ENCODE peak calls at places on chromosomes 3 and 15, in eight cellular contexts. M is tibial artery; O is brain microvascular endothelial cell; I is mammary epithelial cell; D is effector memory CD4-positive, alpha-beta T cell; U is GM23248; T is left ventricle myocardium inferior; Q is psoas muscle. E is an unnamed sample. For H3K36me3, the result is how much of the 10 kb centered on the place peaks cover.

GRCh38 chr15:52117549-52117948 is 5.0 kb upstream of the BCL2L10 start:
- DNase-seq in I (no peak), O (no peak), M (no peak), Q (no peak), D (no peak), T (no peak), U (no peak), E (no peak)

GRCh38 chr3:25910997-25911396 is 121.1 kb downstream of the OXSM start:
- DNase-seq in Q (no peak), T (no peak), D (no peak), M (no peak), O (peak), I (no peak), U (peak), E (peak)

GRCh38 chr3:124885466-124886167 is 1.5 kb downstream of the ITGB5 start:
- DNase-seq in I (peak), U (peak), O (peak), T (no peak), M (no peak), Q (no peak), D (no peak), E (peak)

GRCh38 chr3:166340604-166341003 is 503.4 kb upstream of the BCHE start:
- DNase-seq in I (no peak), M (no peak), U (no peak), O (no peak), Q (no peak), D (no peak), T (no peak), E (no peak)

GRCh38 chr3:171874251-171874679 is 31.1 kb downstream of the TMEM212 start:
- DNase-seq in T (no peak), Q (no peak), O (peak), M (no peak), U (peak), D (no peak), I (peak), E (peak)

GRCh38 chr3:152830245-152830644 is 4.7 kb upstream of the P2RY1 start:
- DNase-seq in T (no peak), Q (no peak), O (no peak), D (no peak), I (no peak), U (no peak), M (no peak), E (peak)

GRCh38 chr15:39000008-39000734 is 435.6 kb upstream of the RASGRP1 start:
- DNase-seq in O (no peak), D (no peak), I (no peak), T (no peak), M (no peak), U (no peak), Q (no peak), E (no peak)

GRCh38 chr3:125319765-125320164 is 55.4 kb downstream of the ZNF148 start:
- DNase-seq in I (no peak), Q (no peak), O (no peak), M (no peak), T (no peak), U (no peak), D (no peak), E (no peak)

GRCh38 chr15:90711418-90711824 is 5.7 kb upstream of the BLM start:
- DNase-seq in M (no peak), I (no peak), T (no peak), Q (no peak), U (no peak), O (no peak), D (no peak), E (no peak)

GRCh38 chr15:60423540-60423939 is 25.8 kb upstream of the ANXA2 start:
- DNase-seq in I (peak), U (peak), Q (no peak), M (no peak), D (no peak), O (peak), T (no peak), E (peak)

GRCh38 chr3:98350082-98350481 is 3.6 kb upstream of the OR5K4 start:
- DNase-seq in M (no peak), T (no peak), Q (no peak), I (no peak), U (no peak), D (no peak), O (no peak), E (no peak)

GRCh38 chr15:42695527-42696071 is 41.3 kb downstream of the CDAN1 start:
- DNase-seq in U (no peak), M (no peak), O (no peak), I (no peak), D (no peak), T (no peak), Q (no peak), E (no peak)

GRCh38 chr3:73324203-73325155 is 263.0 kb downstream of the EBLN2 start:
- DNase-seq in M (no peak), O (no peak), U (peak), Q (no peak), T (no peak), I (no peak), D (no peak), E (no peak)

GRCh38 chr15:45088801-45089711 is 24.9 kb downstream of the DUOX2 start:
- DNase-seq in O (no peak), M (no peak), Q (no peak), U (peak), T (no peak), D (no peak), I (no peak), E (no peak)

GRCh38 chr3:43861635-43862034 is 170.9 kb downstream of the ABHD5 start:
- DNase-seq in M (no peak), U (no peak), D (no peak), T (no peak), I (no peak), O (no peak), Q (no peak), E (no peak)

GRCh38 chr3:127820221-127820870 is 2.0 kb downstream of the MGLL start:
- DNase-seq in D (no peak), Q (no peak), T (no peak), U (peak), I (no peak), O (no peak), M (peak), E (peak)

GRCh38 chr15:30065025-30065801 is 17.5 kb upstream of the GOLGA8J start:
- DNase-seq in I (peak), M (no peak), Q (no peak), T (no peak), D (no peak), U (peak), O (peak), E (peak)

GRCh38 chr3:59817511-59817910 is 767.7 kb upstream of the CFAP20DC start:
- DNase-seq in T (no peak), Q (no peak), D (no peak), O (no peak), I (no peak), M (no peak), U (peak), E (no peak)

GRCh38 chr3:46887980-46888494 is 10.5 kb downstream of the PTH1R start:
- DNase-seq in T (no peak), I (no peak), Q (no peak), D (no peak), M (no peak), U (no peak), O (no peak), E (no peak)

GRCh38 chr3:115833074-115833473 is 209.8 kb downstream of the GAP43 start:
- DNase-seq in U (peak), T (no peak), Q (no peak), I (no peak), M (no peak), D (no peak), O (no peak), E (no peak)

GRCh38 chr3:156787926-156788663 is 38.1 kb upstream of the LEKR1 start:
- DNase-seq in U (peak), T (no peak), Q (no peak), M (no peak), I (peak), O (peak), D (no peak), E (peak)

GRCh38 chr3:178823556-178824229 is 247.9 kb downstream of the ZMAT3 start:
- DNase-seq in D (no peak), M (no peak), Q (no peak), I (no peak), O (peak), U (no peak), T (no peak), E (no peak)

GRCh38 chr3:54376941-54377578 is 254.7 kb downstream of the CACNA2D3 start:
- DNase-seq in M (no peak), I (no peak), U (no peak), Q (no peak), D (no peak), O (no peak), T (no peak), E (no peak)

GRCh38 chr3:149969945-149970715 is 565 bp downstream of the PFN2 start:
- DNase-seq in I (peak), O (peak), Q (peak), T (peak), U (peak), D (peak), M (peak), E (peak)

GRCh38 chr3:45968706-45969105 is 25.4 kb downstream of the CXCR6 start:
- DNase-seq in T (no peak), I (peak), D (no peak), O (peak), Q (no peak), M (no peak), U (peak), E (peak)

GRCh38 chr15:93488157-93488803 is 399.3 kb upstream of the RGMA start:
- DNase-seq in Q (no peak), D (no peak), I (no peak), M (no peak), U (no peak), T (no peak), O (no peak), E (no peak)

GRCh38 chr15:76930831-76931396 is 635 bp upstream of the RCN2 start:
- DNase-seq in D (no peak), I (no peak), T (no peak), M (no peak), U (no peak), Q (no peak), O (no peak), E (no peak)

GRCh38 chr3:144104146-144104545 is 132.5 kb downstream of the DIPK2A start:
- DNase-seq in M (no peak), I (no peak), O (no peak), U (no peak), D (no peak), T (no peak), Q (no peak), E (no peak)

GRCh38 chr3:73319179-73319769 is 257.8 kb downstream of the EBLN2 start:
- DNase-seq in M (no peak), U (no peak), I (no peak), O (no peak), Q (no peak), D (no peak), T (no peak), E (no peak)

GRCh38 chr15:98276018-98276417 is 315.5 kb downstream of the ARRDC4 start:
- DNase-seq in M (no peak), D (no peak), O (no peak), U (no peak), T (no peak), I (no peak), Q (no peak), E (no peak)

GRCh38 chr3:195068481-195069080 is 202.4 kb downstream of the XXYLT1 start:
- DNase-seq in T (no peak), I (no peak), D (no peak), Q (peak), M (peak), U (no peak), O (no peak), E (no peak)

GRCh38 chr3:49657208-49657915 is 16.8 kb upstream of the APEH start:
- DNase-seq in D (no peak), I (no peak), O (no peak), M (no peak), Q (no peak), T (no peak), U (no peak), E (no peak)

GRCh38 chr3:170745211-170745718 is 124.7 kb downstream of the RPL22L1 start:
- DNase-seq in D (no peak), T (no peak), Q (no peak), O (no peak), U (peak), I (peak), M (no peak), E (peak)
- H3K4me3 ChIP-seq in D (no peak), T (no peak), Q (no peak), O (no peak), U (no peak), I (no peak), M (no peak), E (no peak)

DNA sequence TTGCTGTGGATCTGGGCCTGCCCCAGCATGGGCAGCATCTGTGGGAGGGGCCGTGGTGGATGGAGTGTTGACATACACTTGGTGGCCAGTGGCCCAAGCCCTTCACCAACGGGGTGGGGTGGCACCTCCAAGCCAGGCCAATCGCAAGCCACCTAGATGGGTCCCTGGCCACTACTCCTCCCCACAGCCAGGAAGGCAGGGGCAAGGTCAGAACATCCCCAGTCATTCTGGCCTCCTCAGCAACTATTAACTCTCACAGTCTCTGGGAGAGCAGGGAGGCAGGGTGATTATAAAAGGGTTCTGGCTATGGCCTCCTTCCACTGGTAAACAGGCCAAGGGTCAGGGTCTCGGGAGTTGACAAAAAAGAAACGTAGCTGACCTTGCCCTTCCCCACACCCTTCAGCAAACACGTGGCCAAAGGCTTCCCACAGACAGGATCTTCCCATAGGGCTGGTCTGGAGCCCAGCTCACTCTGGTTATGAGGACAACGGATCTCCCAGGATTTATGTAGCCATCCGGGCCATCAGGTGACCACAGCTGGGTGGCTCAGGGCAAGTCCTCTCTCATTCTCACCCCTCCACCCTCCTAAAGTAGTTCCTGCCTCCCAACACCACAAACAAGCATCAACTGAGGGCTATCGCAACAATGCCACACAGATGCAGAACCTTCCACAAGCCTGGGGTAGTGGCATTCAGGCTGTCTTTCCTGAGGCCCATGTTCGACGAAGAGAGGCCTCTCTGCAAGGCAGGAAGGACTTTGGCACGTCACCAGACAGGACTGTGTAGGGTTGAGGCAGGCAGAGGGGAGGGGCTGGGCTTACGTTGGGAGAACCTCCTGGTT is 18.9 kb downstream of the TLE3 start:
- DNase-seq in O (no peak), M (no peak), D (no peak), I (no peak), T (no peak), Q (no peak), U (no peak), E (no peak)
- H3K36me3 ChIP-seq in O (half or more), M (half or more), D (half or more), I (under half), T (under half), Q (under half), U (under half), E (under half)

GRCh38 chr3:106936337-106936736 is 440.9 kb upstream of the CCDC54 start:
- DNase-seq in T (no peak), M (no peak), D (no peak), U (no peak), O (no peak), Q (no peak), I (no peak), E (no peak)
- H3K4me3 ChIP-seq in T (no peak), M (no peak), D (no peak), U (no peak), O (no peak), Q (no peak), I (no peak), E (no peak)

GRCh38 chr3:51937611-51938450 is 3.9 kb downstream of the RRP9 start:
- DNase-seq in Q (no peak), T (no peak), I (no peak), O (no peak), D (no peak), U (no peak), M (no peak), E (no peak)
- H3K36me3 ChIP-seq in Q (under half), T (half or more), I (under half), O (under half), D (half or more), U (under half), M (half or more), E (under half)

DNA sequence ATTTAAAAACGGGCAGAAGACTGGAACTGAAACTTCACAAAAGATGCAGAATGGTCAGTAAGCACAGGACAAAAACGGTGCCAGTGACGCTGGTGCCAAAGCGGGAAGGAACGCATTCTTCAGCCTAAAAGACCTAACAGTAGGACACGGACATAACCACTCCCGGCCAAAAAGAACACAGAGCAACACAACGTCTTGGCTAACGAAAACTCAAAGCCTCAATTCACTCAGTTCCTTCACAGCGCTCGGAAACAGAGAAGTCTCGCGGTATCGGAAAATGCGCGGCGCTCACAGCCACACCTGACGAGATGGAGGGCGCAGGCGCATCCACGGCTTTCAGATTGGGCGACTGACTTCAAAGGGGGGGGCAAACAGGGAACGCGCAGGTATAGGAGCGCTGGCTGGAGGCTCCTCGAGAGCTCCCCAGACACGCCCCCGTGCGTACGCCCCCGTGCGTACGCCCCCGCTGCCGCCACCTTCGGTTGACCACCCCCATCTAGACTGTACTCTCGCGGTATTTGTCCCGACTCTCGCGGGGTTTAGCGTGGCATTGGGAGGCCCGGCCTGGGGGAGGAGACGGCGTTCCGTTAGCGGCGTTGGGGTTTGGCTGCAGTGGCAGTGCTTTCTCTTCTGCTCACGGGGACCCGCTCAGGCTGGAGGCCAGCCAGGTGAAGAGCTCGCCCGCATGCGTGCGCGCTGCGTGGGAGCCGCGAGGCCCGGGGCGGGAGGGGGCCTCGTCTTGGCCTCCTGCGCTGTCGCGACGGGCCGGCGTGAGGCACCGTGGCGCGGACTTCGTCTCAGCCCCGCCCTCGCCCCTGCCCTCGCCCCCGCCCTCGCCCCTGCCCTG is at the start of gene NKTR:
- DNase-seq in T (peak), I (peak), D (peak), Q (peak), M (peak), O (peak), U (peak), E (peak)
- H3K4me3 ChIP-seq in T (peak), I (peak), D (peak), Q (peak), M (peak), O (peak), U (peak), E (peak)

E was measured in bronchial epithelial cell.